ENCODE peak calls at places on chromosomes 6 and 20, in six cellular contexts. I is fibroblast of mammary gland, E is tibial nerve, C is HFF-Myc, M is ascending aorta, W is H7. T is an unnamed sample.

GRCh38 chr20:37544386-37544785 is 16.7 kb upstream of the BLCAP start:
- DNase-seq in I (no peak), E (no peak), C (no peak), M (peak), W (no peak), T (no peak)

GRCh38 chr6:114042267-114043075 is 71.5 kb upstream of the HDAC2 start:
- DNase-seq in I (peak), E (no peak), C (no peak), M (no peak), W (no peak), T (no peak)

GRCh38 chr6:16676978-16677377 is 84.3 kb downstream of the ATXN1 start:
- DNase-seq in I (peak), E (no peak), C (no peak), M (no peak), W (no peak), T (no peak)

GRCh38 chr20:35503841-35504460 is 25.5 kb downstream of the C20orf173 start:
- DNase-seq in I (no peak), E (no peak), C (no peak), M (no peak), W (no peak), T (no peak)

GRCh38 chr6:93468291-93468690 is 48.9 kb upstream of the EPHA7 start:
- DNase-seq in I (no peak), E (no peak), C (no peak), M (no peak), W (peak), T (no peak)

GRCh38 chr20:9617940-9618339 is 103.5 kb downstream of the LAMP5 start:
- DNase-seq in I (peak), E (no peak), C (no peak), M (no peak), W (peak), T (no peak)

GRCh38 chr20:61929561-61929960 is 136.1 kb downstream of the TAF4 start:
- DNase-seq in I (no peak), E (no peak), C (no peak), M (no peak), W (no peak), T (no peak)

GRCh38 chr6:56475736-56476457 is 166.8 kb downstream of the DST start:
- DNase-seq in I (no peak), E (peak), C (no peak), M (no peak), W (no peak), T (no peak)

GRCh38 chr6:168451805-168452204 is 10.8 kb downstream of the SMOC2 start:
- DNase-seq in I (no peak), E (no peak), C (no peak), M (no peak), W (peak), T (no peak)

GRCh38 chr6:62344850-62345249 is 58.8 kb upstream of the KHDRBS2 start:
- DNase-seq in I (no peak), E (no peak), C (no peak), M (no peak), W (no peak), T (no peak)

GRCh38 chr20:45835230-45836224 is 1.9 kb downstream of the SNX21 start:
- DNase-seq in I (peak), E (peak), C (no peak), M (peak), W (no peak), T (no peak)

GRCh38 chr20:646107-646867 is 6.7 kb downstream of the SRXN1 start:
- DNase-seq in I (no peak), E (no peak), C (no peak), M (no peak), W (no peak), T (no peak)

GRCh38 chr6:140909156-140909555 is 1223.6 kb upstream of the GJE1 start:
- DNase-seq in I (peak), E (no peak), C (no peak), M (no peak), W (no peak), T (no peak)

GRCh38 chr20:41040855-41041254 is 12.2 kb downstream of the TOP1 start:
- DNase-seq in I (no peak), E (no peak), C (no peak), M (no peak), W (no peak), T (no peak)

GRCh38 chr6:97085772-97086171 is 161.2 kb downstream of the KLHL32 start:
- DNase-seq in I (peak), E (no peak), C (no peak), M (no peak), W (no peak), T (no peak)

GRCh38 chr20:41050361-41051019 is 21.9 kb downstream of the TOP1 start:
- DNase-seq in I (peak), E (no peak), C (no peak), M (no peak), W (no peak), T (no peak)

GRCh38 chr6:129795261-129795660 is 65.9 kb downstream of the TMEM244 start:
- DNase-seq in I (peak), E (no peak), C (no peak), M (no peak), W (no peak), T (no peak)

GRCh38 chr20:14431568-14431967 is 94.2 kb upstream of the FLRT3 start:
- DNase-seq in I (no peak), E (no peak), C (no peak), M (no peak), W (no peak), T (no peak)

GRCh38 chr6:122035193-122035592 is 364.3 kb upstream of the HSF2 start:
- DNase-seq in I (peak), E (no peak), C (no peak), M (no peak), W (no peak), T (no peak)

GRCh38 chr6:158043586-158044524 is 62.2 kb downstream of the SYNJ2 start:
- DNase-seq in I (no peak), E (no peak), C (no peak), M (peak), W (no peak), T (no peak)

GRCh38 chr6:15365273-15365687 is 119.4 kb downstream of the JARID2 start:
- DNase-seq in I (peak), E (peak), C (peak), M (peak), W (peak), T (no peak)

GRCh38 chr6:128557086-128557485 is 36.7 kb upstream of the PTPRK start:
- DNase-seq in I (no peak), E (no peak), C (no peak), M (no peak), W (no peak), T (no peak)

GRCh38 chr20:289693-290080 is 863 bp downstream of the C20orf96 start:
- DNase-seq in I (no peak), E (no peak), C (no peak), M (no peak), W (no peak), T (no peak)

GRCh38 chr20:38674178-38675133 is 49.8 kb upstream of the SLC32A1 start:
- DNase-seq in I (peak), E (no peak), C (no peak), M (no peak), W (peak), T (peak)

GRCh38 chr6:165920896-165921671 is 246.6 kb downstream of the TBXT start:
- DNase-seq in I (peak), E (no peak), C (no peak), M (no peak), W (no peak), T (no peak)

GRCh38 chr6:3876131-3876530 is 27.0 kb downstream of the FAM50B start:
- DNase-seq in I (peak), E (peak), C (no peak), M (no peak), W (no peak), T (no peak)

GRCh38 chr20:20215976-20216727 is 151.8 kb upstream of the INSM1 start:
- DNase-seq in I (no peak), E (no peak), C (no peak), M (no peak), W (no peak), T (no peak)

GRCh38 chr20:21099653-21100589 is 6.2 kb downstream of the LINC00237 start:
- DNase-seq in I (no peak), E (no peak), C (no peak), M (no peak), W (peak), T (peak)

GRCh38 chr20:1119128-1119505 is 715 bp downstream of the PSMF1 start:
- DNase-seq in I (no peak), E (no peak), C (no peak), M (no peak), W (peak), T (no peak)

GRCh38 chr6:126050795-126051194 is 64.5 kb downstream of the TRMT11 start:
- DNase-seq in I (no peak), E (no peak), C (no peak), M (no peak), W (no peak), T (no peak)

GRCh38 chr20:44129996-44130718 is 56.8 kb downstream of the JPH2 start:
- DNase-seq in I (peak), E (no peak), C (no peak), M (no peak), W (no peak), T (no peak)

GRCh38 chr6:27156874-27157460 is 90.5 kb upstream of the PRSS16 start:
- DNase-seq in I (no peak), E (no peak), C (no peak), M (no peak), W (no peak), T (no peak)

GRCh38 chr20:10536531-10536930 is 101.4 kb downstream of the SLX4IP start:
- DNase-seq in I (peak), E (no peak), C (no peak), M (no peak), W (no peak), T (no peak)

GRCh38 chr6:148413321-148414094 is 70.9 kb downstream of the SASH1 start:
- DNase-seq in I (no peak), E (no peak), C (no peak), M (no peak), W (peak), T (no peak)

GRCh38 chr6:148417045-148417444 is 74.4 kb downstream of the SASH1 start:
- DNase-seq in I (no peak), E (no peak), C (no peak), M (no peak), W (no peak), T (no peak)

GRCh38 chr6:148416309-148416965 is 73.8 kb downstream of the SASH1 start:
- DNase-seq in I (no peak), E (no peak), C (no peak), M (no peak), W (no peak), T (no peak)

GRCh38 chr6:148415511-148416286 is 73.1 kb downstream of the SASH1 start:
- DNase-seq in I (no peak), E (no peak), C (no peak), M (no peak), W (no peak), T (no peak)

DNA sequence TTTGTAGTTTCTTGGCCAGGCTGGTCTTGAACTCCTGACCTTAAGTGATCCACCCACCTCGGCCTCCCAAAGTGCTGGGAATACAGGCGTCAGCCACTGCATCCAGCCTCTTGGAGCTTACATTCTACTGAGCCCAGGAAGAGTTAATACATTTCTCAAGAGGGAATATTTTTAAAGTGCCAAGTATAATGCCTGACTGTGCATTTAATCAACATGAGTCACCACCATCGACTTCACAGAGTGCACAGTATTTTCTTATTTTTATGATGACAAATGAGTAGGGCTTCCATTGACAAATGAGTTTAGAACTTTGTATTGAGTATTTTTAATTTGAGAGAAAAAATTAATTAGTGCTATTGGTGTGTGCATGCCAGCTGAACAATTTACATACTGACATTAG is 72.2 kb downstream of the SASH1 start:
- DNase-seq in I (peak), E (no peak), C (no peak), M (no peak), W (no peak), T (no peak)
- H3K4me3 ChIP-seq in I (no peak), E (no peak), C (no peak), M (no peak), W (no peak), T (no peak)

DNA sequence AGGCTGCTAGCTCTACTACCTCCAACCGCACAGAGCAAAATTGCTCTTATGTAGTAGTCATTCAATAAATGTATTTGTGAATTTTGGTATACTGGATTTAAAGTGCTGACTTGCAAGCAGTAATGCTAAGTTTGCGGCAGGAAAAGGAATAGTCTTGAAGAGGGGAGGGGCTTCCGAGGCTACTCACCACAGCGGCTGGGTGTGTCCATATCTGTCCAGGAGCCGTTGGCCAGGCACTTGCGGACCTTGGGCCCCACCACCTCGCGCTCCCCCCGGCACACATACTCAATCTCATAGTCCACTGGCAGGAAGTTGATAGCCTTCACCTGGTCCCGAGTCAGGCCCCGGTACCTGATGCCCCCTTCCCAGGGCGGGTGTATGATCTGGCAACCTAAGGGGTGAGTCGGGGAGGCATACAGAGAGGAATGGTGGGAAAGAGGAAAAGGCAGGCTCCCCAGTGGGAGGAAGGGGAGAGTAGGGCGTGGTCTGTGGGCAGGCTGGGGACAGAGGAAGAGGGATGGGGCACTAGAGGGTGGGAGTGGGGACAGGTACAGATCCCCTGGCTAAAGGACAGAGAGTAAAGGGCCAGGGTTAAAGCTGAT is 1.7 kb downstream of the GABBR1 start:
- DNase-seq in I (no peak), E (no peak), C (no peak), M (no peak), W (peak), T (no peak)
- H3K4me3 ChIP-seq in I (peak), E (no peak), C (peak), M (peak), W (peak), T (no peak)

GRCh38 chr6:153146413-153146812 is 15.3 kb upstream of the RGS17 start:
- DNase-seq in I (no peak), E (no peak), C (no peak), M (no peak), W (no peak), T (no peak)

GRCh38 chr6:153150400-153150766 is 19.3 kb upstream of the RGS17 start:
- DNase-seq in I (no peak), E (no peak), C (no peak), M (no peak), W (no peak), T (no peak)

GRCh38 chr6:153145591-153145990 is 14.5 kb upstream of the RGS17 start:
- DNase-seq in I (no peak), E (no peak), C (no peak), M (no peak), W (no peak), T (no peak)

DNA sequence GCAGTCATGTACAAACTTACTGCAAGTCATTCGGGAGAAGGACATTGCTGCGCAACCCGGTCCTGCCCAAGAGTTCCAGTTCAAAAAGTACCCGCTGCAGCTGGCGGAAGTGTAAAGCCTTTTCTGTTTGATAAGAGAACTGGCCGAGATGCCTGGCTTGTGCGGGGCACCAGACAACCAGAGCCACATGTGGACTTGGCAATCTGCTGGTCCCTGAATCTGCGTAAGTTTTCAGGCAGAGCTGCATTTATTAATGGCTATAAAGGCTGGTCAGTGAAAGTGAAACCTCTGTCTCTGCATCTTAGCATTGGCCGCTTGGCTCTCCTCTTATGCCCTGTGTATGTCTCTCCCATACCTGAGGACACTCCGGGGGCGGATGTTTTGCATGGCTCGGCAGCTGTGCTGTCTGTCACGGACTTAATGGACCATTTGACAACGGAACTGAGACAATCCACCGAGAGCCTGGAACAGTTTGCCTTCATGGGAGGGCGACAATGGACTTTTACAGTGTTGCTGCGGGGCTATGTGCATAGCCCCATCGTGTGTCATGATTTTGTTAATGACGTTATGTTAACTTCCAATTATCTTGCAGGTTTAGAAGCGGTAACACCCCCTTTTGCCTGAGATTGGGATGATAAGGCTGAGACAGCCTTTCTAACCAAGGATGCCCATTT is 19.8 kb upstream of the RGS17 start:
- DNase-seq in I (no peak), E (no peak), C (no peak), M (no peak), W (no peak), T (no peak)
- H3K4me3 ChIP-seq in I (no peak), E (no peak), C (no peak), M (peak), W (no peak), T (no peak)

GRCh38 chr6:160239929-160240690 is 18.5 kb downstream of the SLC22A2 start:
- DNase-seq in I (no peak), E (no peak), C (no peak), M (no peak), W (no peak), T (no peak)

GRCh38 chr6:160240691-160241084 is 17.9 kb downstream of the SLC22A2 start:
- DNase-seq in I (no peak), E (no peak), C (no peak), M (no peak), W (no peak), T (no peak)

GRCh38 chr6:160238234-160238633 is 20.4 kb downstream of the SLC22A2 start:
- DNase-seq in I (peak), E (no peak), C (no peak), M (no peak), W (no peak), T (no peak)

GRCh38 chr6:160238786-160239751 is 19.6 kb downstream of the SLC22A2 start:
- DNase-seq in I (peak), E (no peak), C (no peak), M (no peak), W (no peak), T (no peak)
- H3K4me3 ChIP-seq in I (no peak), E (no peak), C (no peak), M (no peak), W (no peak), T (no peak)

GRCh38 chr6:147579667-147580066 is 71.2 kb downstream of the SAMD5 start:
- DNase-seq in I (no peak), E (no peak), C (no peak), M (no peak), W (no peak), T (no peak)
- H3K4me3 ChIP-seq in I (no peak), E (no peak), C (no peak), M (no peak), W (no peak), T (no peak)

GRCh38 chr6:83853178-83853967 is at the start of gene RIPPLY2:
- DNase-seq in I (peak), E (no peak), C (no peak), M (no peak), W (peak), T (no peak)
- H3K4me3 ChIP-seq in I (peak), E (peak), C (peak), M (peak), W (peak), T (peak)

GRCh38 chr6:41648921-41649320 is 10.7 kb downstream of the MDFI start:
- DNase-seq in I (no peak), E (no peak), C (no peak), M (no peak), W (no peak), T (no peak)
- H3K4me3 ChIP-seq in I (no peak), E (no peak), C (no peak), M (no peak), W (no peak), T (no peak)

GRCh38 chr6:31727034-31727716 is 1.9 kb downstream of the DDAH2 start:
- DNase-seq in I (no peak), E (no peak), C (no peak), M (no peak), W (peak), T (no peak)

GRCh38 chr6:31729515-31729978 is 448 bp upstream of the DDAH2 start:
- DNase-seq in I (peak), E (peak), C (no peak), M (peak), W (peak), T (peak)

GRCh38 chr6:31729979-31730630 is 1.0 kb upstream of the DDAH2 start:
- DNase-seq in I (peak), E (peak), C (peak), M (peak), W (peak), T (peak)

GRCh38 chr6:31728767-31729514 is at the start of gene DDAH2:
- DNase-seq in I (no peak), E (no peak), C (no peak), M (no peak), W (peak), T (no peak)

GRCh38 chr6:31727717-31728671 is 1.1 kb downstream of the DDAH2 start:
- DNase-seq in I (no peak), E (no peak), C (no peak), M (no peak), W (peak), T (no peak)
- H3K4me3 ChIP-seq in I (no peak), E (peak), C (no peak), M (peak), W (no peak), T (no peak)

T was measured in effector memory CD4-positive, alpha-beta T cell.